ENCODE peak calls at places on chromosomes 5 and 9, in five cellular contexts. X is neural progenitor cell, O is Peyer's patch, I is heart right ventricle, E is HCT116. Z is an unnamed sample.

GRCh38 chr9:95481000-95481399 is 35.8 kb downstream of the PTCH1 start:
- DNase-seq in I (no peak), X (no peak), E (no peak), O (no peak), Z (no peak)

GRCh38 chr9:129398901-129399300 is 220.8 kb upstream of the IER5L start:
- DNase-seq in I (no peak), O (no peak), X (no peak), E (no peak), Z (peak; percentile 4)

GRCh38 chr9:98010450-98010849 is 27.3 kb downstream of the ANP32B start:
- DNase-seq in X (peak; percentile 33), E (no peak), O (peak; percentile 39), I (no peak), Z (no peak)

GRCh38 chr5:9183989-9184388 is 361.9 kb downstream of the SEMA5A start:
- DNase-seq in I (no peak), E (no peak), O (no peak), X (no peak), Z (no peak)

GRCh38 chr9:131028221-131028884 is 19.4 kb downstream of the LAMC3 start:
- DNase-seq in E (no peak), O (no peak), I (no peak), X (no peak), Z (no peak)

GRCh38 chr9:6610073-6610472 is 35.5 kb downstream of the GLDC start:
- DNase-seq in X (no peak), E (no peak), O (no peak), I (no peak), Z (no peak)

GRCh38 chr5:150036513-150036912 is 36.0 kb downstream of the HMGXB3 start:
- DNase-seq in I (no peak), O (no peak), E (no peak), X (no peak), Z (peak; percentile 35)

GRCh38 chr5:172798422-172799215 is 27.6 kb upstream of the DUSP1 start:
- DNase-seq in O (no peak), I (no peak), X (no peak), E (no peak), Z (no peak)

GRCh38 chr9:36928210-36928609 is 105.9 kb downstream of the PAX5 start:
- DNase-seq in O (no peak), I (no peak), X (no peak), E (no peak), Z (no peak)

GRCh38 chr9:133421615-133422542 is at the start of gene ADAMTS13:
- DNase-seq in E (no peak), O (no peak), I (no peak), X (peak; percentile 32), Z (no peak)

GRCh38 chr9:95078934-95079333 is 238.6 kb downstream of the FANCC start:
- DNase-seq in X (peak; percentile 71), I (no peak), O (no peak), E (no peak), Z (no peak)

GRCh38 chr9:123434619-123435240 is 78.7 kb downstream of the CRB2 start:
- DNase-seq in X (peak; percentile 56), O (no peak), E (no peak), I (no peak), Z (no peak)

GRCh38 chr9:75803130-75803529 is 87.3 kb upstream of the PCSK5 start:
- DNase-seq in O (no peak), I (no peak), X (no peak), E (no peak), Z (no peak)

GRCh38 chr9:14119694-14120514 is 194.0 kb downstream of the NFIB start:
- DNase-seq in O (no peak), X (no peak), I (no peak), E (no peak), Z (no peak)

GRCh38 chr5:38856660-38857059 is 10.8 kb downstream of the OSMR start:
- DNase-seq in I (no peak), X (no peak), E (no peak), O (no peak), Z (no peak)

GRCh38 chr9:2621678-2622360 is at the start of gene VLDLR:
- DNase-seq in O (no peak), I (peak; percentile 67), X (peak; percentile 82), E (no peak), Z (peak; percentile 68)

GRCh38 chr5:177426566-177427210 is at the start of gene GRK6:
- DNase-seq in X (no peak), I (peak; percentile 56), O (peak; percentile 75), E (no peak), Z (peak; percentile 32)

GRCh38 chr9:122338536-122338935 is 32.3 kb upstream of the PTGS1 start:
- DNase-seq in I (no peak), E (no peak), O (no peak), X (no peak), Z (no peak)

GRCh38 chr9:12191630-12192029 is 501.6 kb upstream of the TYRP1 start:
- DNase-seq in E (no peak), O (no peak), X (no peak), I (peak; percentile 6), Z (no peak)

GRCh38 chr5:1178529-1179382 is 22.6 kb upstream of the SLC6A19 start:
- DNase-seq in I (no peak), O (no peak), X (no peak), E (no peak), Z (peak; percentile 10)

GRCh38 chr5:72244862-72245371 is 75.1 kb downstream of the MRPS27 start:
- DNase-seq in I (no peak), X (peak; percentile 57), O (no peak), E (peak; percentile 24), Z (no peak)

GRCh38 chr5:126445502-126446174 is 22.4 kb downstream of the GRAMD2B start:
- DNase-seq in I (no peak), E (peak; percentile 35), X (no peak), O (no peak), Z (no peak)

GRCh38 chr5:82931110-82931509 is 146.1 kb downstream of the TMEM167A start:
- DNase-seq in O (no peak), X (no peak), I (no peak), E (no peak), Z (no peak)

GRCh38 chr5:82489668-82490067 is 211.5 kb upstream of the RPS23 start:
- DNase-seq in O (no peak), E (no peak), X (no peak), I (no peak), Z (no peak)

GRCh38 chr9:87198716-87199115 is 251.4 kb upstream of the GAS1 start:
- DNase-seq in O (no peak), E (no peak), I (no peak), X (no peak), Z (no peak)

GRCh38 chr9:137030931-137031527 is 859 bp downstream of the FUT7 start:
- DNase-seq in E (no peak), O (no peak), I (no peak), X (no peak), Z (no peak)

GRCh38 chr5:180787711-180788431 is 14.7 kb downstream of the MGAT1 start:
- DNase-seq in O (no peak), I (no peak), E (no peak), X (peak; percentile 42), Z (no peak)

GRCh38 chr5:180790524-180790923 is 12.1 kb downstream of the MGAT1 start:
- DNase-seq in E (no peak), X (no peak), I (no peak), O (no peak), Z (no peak)

GRCh38 chr5:180791611-180792213 is 10.9 kb downstream of the MGAT1 start:
- DNase-seq in O (no peak), X (no peak), I (no peak), E (no peak), Z (no peak)

GRCh38 chr5:180792287-180792964 is 10.2 kb downstream of the MGAT1 start:
- DNase-seq in X (no peak), O (no peak), I (no peak), E (no peak), Z (no peak)

DNA sequence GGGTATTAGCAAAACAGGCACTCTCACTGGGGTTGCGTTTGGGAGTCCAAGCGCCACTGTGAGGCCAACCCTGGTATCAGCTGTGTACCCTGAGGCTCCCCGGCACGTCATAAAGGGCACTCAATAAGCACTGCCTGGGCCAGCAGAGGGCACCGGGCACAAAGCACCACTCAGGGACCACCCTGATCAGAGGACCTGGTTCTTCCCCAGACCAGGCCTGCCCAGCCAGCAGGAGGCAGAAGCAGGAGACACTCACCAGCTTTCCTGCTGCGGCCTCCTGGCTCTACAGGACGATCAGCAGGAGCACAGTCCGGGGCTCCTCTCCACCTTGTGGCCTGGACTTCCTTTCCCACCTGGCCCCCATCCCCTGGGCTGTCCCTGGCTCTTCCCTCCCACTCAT is 12.6 kb downstream of the MGAT1 start:
- DNase-seq in I (no peak), X (peak; percentile 49), E (no peak), O (no peak), Z (no peak)
- TF ChIP-seq CTCF in I (no peak), X (peak; percentile 41), E (peak; percentile 41), O (no peak), Z (no peak)

GRCh38 chr5:94017579-94017978 is 276.2 kb upstream of the POU5F2 start:
- DNase-seq in E (no peak), X (no peak), O (no peak), I (no peak), Z (no peak)
- H3K9me3 ChIP-seq in E (peaks cover 7% of the 10 kb centered on the region), X (peaks cover 9% of the 10 kb centered on the region), O (no peaks in the 10 kb centered on the region), I (peaks cover 54% of the 10 kb centered on the region), Z (peaks cover 49% of the 10 kb centered on the region)

DNA sequence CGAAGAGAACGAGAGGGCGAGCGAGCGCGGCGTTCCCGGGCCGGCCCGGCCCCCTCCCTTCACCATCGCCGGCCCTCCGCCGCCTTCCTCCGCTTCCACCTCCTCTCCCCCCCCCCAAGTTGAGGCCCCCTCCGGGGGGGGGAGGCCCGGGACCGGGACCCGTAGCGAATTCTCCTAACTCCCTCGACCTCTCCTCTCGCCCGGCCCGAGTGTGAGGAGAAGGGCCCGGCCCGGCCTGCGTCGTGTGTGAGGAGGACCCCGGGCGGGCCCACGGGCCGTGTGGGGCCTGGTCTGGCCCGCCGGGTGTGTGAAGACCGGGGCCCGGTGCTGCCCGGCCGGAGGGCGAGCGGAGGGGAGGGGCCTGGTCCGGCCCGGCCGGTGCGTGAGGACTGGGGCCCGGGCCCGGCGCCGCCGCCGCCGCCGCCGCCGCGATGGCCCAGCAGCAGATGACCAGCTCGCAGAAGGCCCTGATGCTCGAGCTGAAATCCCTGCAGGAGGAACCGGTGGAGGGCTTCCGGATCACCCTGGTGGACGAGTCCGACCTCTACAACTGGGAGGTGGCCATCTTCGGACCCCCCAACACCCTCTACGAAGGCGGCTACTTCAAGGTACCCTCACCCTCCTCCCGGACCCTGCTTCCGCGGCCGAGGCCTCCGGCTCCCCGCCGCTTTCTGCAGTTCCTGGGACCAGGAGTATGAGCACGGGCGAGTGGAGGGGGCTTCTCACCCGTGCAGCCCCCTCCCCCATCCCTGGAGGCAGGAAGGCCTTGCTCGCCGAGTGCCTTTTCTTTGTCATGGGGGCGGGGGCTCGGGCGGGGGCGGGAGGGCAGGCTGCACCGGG is 587 bp downstream of the UBE2R2 start:
- DNase-seq in I (peak; percentile 56), O (peak; percentile 48), X (peak; percentile 86), E (no peak), Z (peak; percentile 60)
- TF ChIP-seq CTCF in I (peak; percentile 35), O (peak; percentile 7), X (peak; percentile 38), E (no peak), Z (peak; percentile 45)

GRCh38 chr9:138066049-138066448 is 188.5 kb downstream of the CACNA1B start:
- DNase-seq in O (peak; percentile 8), X (peak; percentile 18), E (no peak), I (no peak), Z (no peak)

GRCh38 chr9:138069731-138070456 is 192.3 kb downstream of the CACNA1B start:
- DNase-seq in E (no peak), X (peak; percentile 17), O (peak; percentile 3), I (no peak), Z (no peak)

GRCh38 chr9:138065287-138065686 is 187.7 kb downstream of the CACNA1B start:
- DNase-seq in I (no peak), O (peak; percentile 3), X (no peak), E (no peak), Z (no peak)

GRCh38 chr9:138068601-138069035 is 191.0 kb downstream of the CACNA1B start:
- DNase-seq in O (peak; percentile 13), I (no peak), E (no peak), X (no peak), Z (no peak)

GRCh38 chr9:138067594-138068367 is 190.2 kb downstream of the CACNA1B start:
- DNase-seq in I (no peak), X (no peak), O (peak; percentile 8), E (no peak), Z (no peak)
- H3K9me3 ChIP-seq in I (no peaks in the 10 kb centered on the region), X (no peaks in the 10 kb centered on the region), O (no peaks in the 10 kb centered on the region), E (no peaks in the 10 kb centered on the region), Z (no peaks in the 10 kb centered on the region)